ENCODE peak calls at places on chromosomes 5 and 9, in eight cellular contexts. One of them, this sample, is unnamed. For H3K4me1, the result is how much of the 10 kb centered on the place peaks cover.

GRCh38 chr5:136082390-136083193 is 50.1 kb upstream of the SMAD5 start:
- DNase-seq in PC-3: peak
- DNase-seq in stomach: peak
- DNase-seq in body of pancreas: peak
- DNase-seq in hepatocyte: peak
- DNase-seq in BE2C: peak
- DNase-seq in fibroblast of lung: no peak
- DNase-seq in left ventricle myocardium inferior: peak
- DNase-seq in this sample: peak

GRCh38 chr5:16666861-16667481 is 50.2 kb upstream of the RETREG1 start:
- DNase-seq in left ventricle myocardium inferior: peak
- DNase-seq in hepatocyte: no peak
- DNase-seq in fibroblast of lung: no peak
- DNase-seq in body of pancreas: peak
- DNase-seq in stomach: peak
- DNase-seq in PC-3: peak
- DNase-seq in BE2C: peak
- DNase-seq in this sample: no peak

GRCh38 chr5:87393331-87393730 is 19.4 kb downstream of the CCNH start:
- DNase-seq in stomach: no peak
- DNase-seq in left ventricle myocardium inferior: no peak
- DNase-seq in fibroblast of lung: peak
- DNase-seq in PC-3: peak
- DNase-seq in hepatocyte: no peak
- DNase-seq in body of pancreas: no peak
- DNase-seq in BE2C: no peak
- DNase-seq in this sample: no peak

GRCh38 chr5:14413331-14413750 is 168.3 kb upstream of the OTULINL start:
- DNase-seq in hepatocyte: no peak
- DNase-seq in left ventricle myocardium inferior: no peak
- DNase-seq in BE2C: no peak
- DNase-seq in body of pancreas: no peak
- DNase-seq in PC-3: no peak
- DNase-seq in fibroblast of lung: peak
- DNase-seq in stomach: no peak
- DNase-seq in this sample: no peak

GRCh38 chr9:15142903-15143534 is 164.0 kb downstream of the TTC39B start:
- DNase-seq in fibroblast of lung: peak
- DNase-seq in hepatocyte: peak
- DNase-seq in BE2C: peak
- DNase-seq in PC-3: peak
- DNase-seq in stomach: no peak
- DNase-seq in left ventricle myocardium inferior: no peak
- DNase-seq in body of pancreas: no peak
- DNase-seq in this sample: no peak

GRCh38 chr5:59138509-59138908 is 555.6 kb downstream of the RAB3C start:
- DNase-seq in left ventricle myocardium inferior: no peak
- DNase-seq in PC-3: peak
- DNase-seq in body of pancreas: no peak
- DNase-seq in hepatocyte: no peak
- DNase-seq in fibroblast of lung: no peak
- DNase-seq in stomach: no peak
- DNase-seq in BE2C: no peak
- DNase-seq in this sample: no peak

GRCh38 chr5:32116574-32117313 is 57.4 kb downstream of the GOLPH3 start:
- DNase-seq in body of pancreas: no peak
- DNase-seq in fibroblast of lung: peak
- DNase-seq in hepatocyte: no peak
- DNase-seq in stomach: no peak
- DNase-seq in left ventricle myocardium inferior: no peak
- DNase-seq in BE2C: no peak
- DNase-seq in PC-3: no peak
- DNase-seq in this sample: no peak

GRCh38 chr5:115648072-115648471 is 22.2 kb upstream of the TMED7 start:
- DNase-seq in PC-3: no peak
- DNase-seq in fibroblast of lung: no peak
- DNase-seq in BE2C: no peak
- DNase-seq in stomach: no peak
- DNase-seq in hepatocyte: no peak
- DNase-seq in body of pancreas: no peak
- DNase-seq in left ventricle myocardium inferior: no peak
- DNase-seq in this sample: no peak

GRCh38 chr9:8652282-8652681 is 852.7 kb upstream of the DMAC1 start:
- DNase-seq in PC-3: no peak
- DNase-seq in BE2C: no peak
- DNase-seq in body of pancreas: no peak
- DNase-seq in hepatocyte: no peak
- DNase-seq in stomach: no peak
- DNase-seq in left ventricle myocardium inferior: no peak
- DNase-seq in fibroblast of lung: no peak
- DNase-seq in this sample: no peak

GRCh38 chr9:7360513-7360912 is 439.1 kb downstream of the DMAC1 start:
- DNase-seq in hepatocyte: no peak
- DNase-seq in fibroblast of lung: no peak
- DNase-seq in BE2C: peak
- DNase-seq in PC-3: no peak
- DNase-seq in left ventricle myocardium inferior: no peak
- DNase-seq in stomach: no peak
- DNase-seq in body of pancreas: no peak
- DNase-seq in this sample: no peak

GRCh38 chr9:89601856-89602562 is 2.8 kb upstream of the GADD45G start:
- DNase-seq in BE2C: no peak
- DNase-seq in body of pancreas: no peak
- DNase-seq in left ventricle myocardium inferior: no peak
- DNase-seq in PC-3: no peak
- DNase-seq in hepatocyte: no peak
- DNase-seq in stomach: no peak
- DNase-seq in fibroblast of lung: no peak
- DNase-seq in this sample: no peak

GRCh38 chr5:102796014-102796413 is 40.9 kb downstream of the PAM start:
- DNase-seq in body of pancreas: no peak
- DNase-seq in PC-3: no peak
- DNase-seq in BE2C: no peak
- DNase-seq in stomach: no peak
- DNase-seq in hepatocyte: no peak
- DNase-seq in fibroblast of lung: no peak
- DNase-seq in left ventricle myocardium inferior: no peak
- DNase-seq in this sample: no peak
- H3K4me1 ChIP-seq in body of pancreas: under half
- H3K4me1 ChIP-seq in PC-3: under half
- H3K4me1 ChIP-seq in BE2C: under half
- H3K4me1 ChIP-seq in stomach: under half
- H3K4me1 ChIP-seq in hepatocyte: under half
- H3K4me1 ChIP-seq in fibroblast of lung: under half
- H3K4me1 ChIP-seq in left ventricle myocardium inferior: half or more
- H3K4me1 ChIP-seq in this sample: half or more

GRCh38 chr5:77230727-77231469 is 20.4 kb downstream of the PDE8B start:
- DNase-seq in stomach: no peak
- DNase-seq in hepatocyte: no peak
- DNase-seq in PC-3: peak
- DNase-seq in body of pancreas: no peak
- DNase-seq in left ventricle myocardium inferior: no peak
- DNase-seq in BE2C: no peak
- DNase-seq in fibroblast of lung: no peak
- DNase-seq in this sample: no peak
- TF ChIP-seq CTCF in stomach: no peak
- TF ChIP-seq CTCF in hepatocyte: no peak
- TF ChIP-seq CTCF in PC-3: peak
- TF ChIP-seq CTCF in body of pancreas: peak
- TF ChIP-seq CTCF in left ventricle myocardium inferior: no peak
- TF ChIP-seq CTCF in BE2C: peak
- TF ChIP-seq CTCF in fibroblast of lung: peak
- TF ChIP-seq CTCF in this sample: no peak

DNA sequence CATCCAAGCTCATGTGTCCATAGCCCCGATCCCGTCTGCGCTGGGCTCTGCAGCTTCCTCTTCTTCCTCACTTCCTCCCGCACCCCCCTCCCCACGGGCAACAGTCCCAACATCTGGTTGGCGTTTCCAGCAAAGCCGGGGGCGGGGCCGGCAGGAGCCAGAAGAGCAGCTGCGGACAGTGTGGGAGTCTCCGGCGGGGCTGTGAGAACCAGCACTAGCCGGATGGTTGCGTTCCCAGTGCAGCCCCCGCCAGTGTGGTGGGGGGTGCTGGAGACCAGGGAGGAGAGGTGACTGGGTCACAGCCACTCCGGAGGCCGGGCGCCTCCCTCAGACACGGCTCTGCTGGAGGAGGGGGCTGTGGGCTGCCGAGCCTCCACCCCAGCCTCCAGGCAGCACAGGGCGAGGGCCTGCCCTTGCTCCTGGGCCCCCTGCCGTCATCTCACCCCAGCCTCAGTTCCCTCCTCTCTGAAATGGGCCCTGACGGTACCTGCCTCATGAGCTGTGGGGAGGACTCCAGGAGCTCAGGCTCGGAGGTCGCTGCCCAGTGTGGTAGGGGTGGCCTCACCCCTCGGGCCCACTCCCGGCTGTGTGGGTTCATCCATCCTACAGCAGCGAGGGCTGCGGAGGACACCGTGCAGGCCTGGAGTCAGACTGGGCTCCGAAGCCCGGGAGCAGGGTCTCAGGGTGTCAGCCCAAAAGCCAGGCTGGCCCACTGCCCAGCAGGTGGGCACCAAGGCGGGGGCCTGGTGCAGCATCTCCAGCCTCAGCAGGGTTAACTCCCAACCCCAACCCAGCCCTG is 41.5 kb upstream of the NOTCH1 start:
- DNase-seq in body of pancreas: peak
- DNase-seq in PC-3: no peak
- DNase-seq in hepatocyte: peak
- DNase-seq in stomach: peak
- DNase-seq in fibroblast of lung: peak
- DNase-seq in left ventricle myocardium inferior: peak
- DNase-seq in BE2C: peak
- DNase-seq in this sample: peak
- H3K4me3 ChIP-seq in body of pancreas: no peak
- H3K4me3 ChIP-seq in PC-3: no peak
- H3K4me3 ChIP-seq in hepatocyte: no peak
- H3K4me3 ChIP-seq in stomach: no peak
- H3K4me3 ChIP-seq in fibroblast of lung: peak
- H3K4me3 ChIP-seq in left ventricle myocardium inferior: peak
- H3K4me3 ChIP-seq in BE2C: peak
- H3K4me3 ChIP-seq in this sample: peak

DNA sequence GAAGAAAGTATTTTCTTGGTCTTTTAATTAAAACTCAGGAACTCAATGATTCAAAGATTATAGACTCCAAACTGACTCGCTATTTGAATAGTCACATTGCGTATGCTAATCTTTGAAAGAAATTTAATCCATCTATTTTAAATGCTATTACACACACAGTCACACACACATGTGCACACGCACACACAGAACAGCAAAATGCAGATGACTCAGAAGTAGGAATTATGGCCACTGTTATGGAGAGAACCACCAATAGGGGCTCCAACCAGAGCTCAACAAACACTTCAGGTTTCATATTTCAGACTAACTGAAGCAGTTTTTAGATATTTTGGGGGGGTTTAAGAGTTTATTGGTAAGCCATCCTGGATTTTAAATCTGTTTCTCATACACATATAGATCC is 1917.9 kb downstream of the EFNA5 start:
- DNase-seq in body of pancreas: no peak
- DNase-seq in BE2C: no peak
- DNase-seq in fibroblast of lung: peak
- DNase-seq in hepatocyte: no peak
- DNase-seq in stomach: no peak
- DNase-seq in left ventricle myocardium inferior: no peak
- DNase-seq in PC-3: peak
- DNase-seq in this sample: no peak
- H3K4me1 ChIP-seq in body of pancreas: under half
- H3K4me1 ChIP-seq in BE2C: under half
- H3K4me1 ChIP-seq in fibroblast of lung: under half
- H3K4me1 ChIP-seq in hepatocyte: under half
- H3K4me1 ChIP-seq in stomach: under half
- H3K4me1 ChIP-seq in left ventricle myocardium inferior: under half
- H3K4me1 ChIP-seq in PC-3: under half
- H3K4me1 ChIP-seq in this sample: under half

DNA sequence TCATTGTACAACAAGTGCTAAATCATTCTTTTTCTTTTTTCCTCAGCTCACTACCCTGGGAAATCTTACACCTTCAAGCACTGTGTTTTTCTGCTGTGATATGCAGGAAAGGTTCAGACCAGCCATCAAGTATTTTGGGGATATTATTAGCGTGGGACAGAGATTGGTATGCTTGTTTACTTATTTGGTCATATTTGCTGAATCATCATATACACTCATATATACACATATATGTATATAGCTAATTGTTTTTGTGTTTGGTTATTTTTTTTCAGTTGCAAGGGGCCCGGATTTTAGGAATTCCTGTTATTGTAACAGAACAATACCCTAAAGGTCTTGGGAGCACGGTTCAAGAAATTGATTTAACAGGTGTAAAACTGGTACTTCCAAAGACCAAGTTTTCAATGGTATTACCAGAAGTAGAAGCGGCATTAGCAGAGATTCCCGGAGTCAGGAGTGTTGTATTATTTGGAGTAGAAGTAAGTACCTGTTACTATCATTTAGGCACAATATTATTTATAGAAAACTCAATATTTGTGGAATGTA is 10.4 kb downstream of the ISOC1 start:
- DNase-seq in PC-3: no peak
- DNase-seq in body of pancreas: no peak
- DNase-seq in stomach: no peak
- DNase-seq in fibroblast of lung: no peak
- DNase-seq in BE2C: no peak
- DNase-seq in left ventricle myocardium inferior: no peak
- DNase-seq in hepatocyte: no peak
- DNase-seq in this sample: no peak
- TF ChIP-seq CTCF in PC-3: no peak
- TF ChIP-seq CTCF in body of pancreas: no peak
- TF ChIP-seq CTCF in stomach: no peak
- TF ChIP-seq CTCF in fibroblast of lung: no peak
- TF ChIP-seq CTCF in BE2C: no peak
- TF ChIP-seq CTCF in left ventricle myocardium inferior: no peak
- TF ChIP-seq CTCF in hepatocyte: no peak
- TF ChIP-seq CTCF in this sample: no peak

GRCh38 chr5:53560028-53560427 is 411 bp upstream of the NDUFS4 start:
- DNase-seq in hepatocyte: no peak
- DNase-seq in body of pancreas: no peak
- DNase-seq in fibroblast of lung: no peak
- DNase-seq in left ventricle myocardium inferior: no peak
- DNase-seq in BE2C: no peak
- DNase-seq in stomach: no peak
- DNase-seq in PC-3: peak
- DNase-seq in this sample: no peak
- H3K4me3 ChIP-seq in hepatocyte: peak
- H3K4me3 ChIP-seq in body of pancreas: peak
- H3K4me3 ChIP-seq in fibroblast of lung: peak
- H3K4me3 ChIP-seq in left ventricle myocardium inferior: peak
- H3K4me3 ChIP-seq in BE2C: peak
- H3K4me3 ChIP-seq in stomach: peak
- H3K4me3 ChIP-seq in PC-3: peak
- H3K4me3 ChIP-seq in this sample: peak

GRCh38 chr9:109317979-109318671 is 2.7 kb downstream of the EPB41L4B start:
- DNase-seq in hepatocyte: no peak
- DNase-seq in BE2C: no peak
- DNase-seq in body of pancreas: peak
- DNase-seq in fibroblast of lung: peak
- DNase-seq in left ventricle myocardium inferior: no peak
- DNase-seq in PC-3: peak
- DNase-seq in stomach: no peak
- DNase-seq in this sample: no peak
- H3K4me1 ChIP-seq in hepatocyte: under half
- H3K4me1 ChIP-seq in BE2C: under half
- H3K4me1 ChIP-seq in body of pancreas: half or more
- H3K4me1 ChIP-seq in fibroblast of lung: under half
- H3K4me1 ChIP-seq in left ventricle myocardium inferior: half or more
- H3K4me1 ChIP-seq in PC-3: half or more
- H3K4me1 ChIP-seq in stomach: half or more
- H3K4me1 ChIP-seq in this sample: under half

This sample was measured in psoas muscle.